ENCODE peak calls at places on chromosomes 13 and 19, in nine cellular contexts. W is iris pigment epithelial cell; Z is CD4-positive, CD25-positive, alpha-beta regulatory T cell; Q is iPS-NIHi11; A is tibial nerve; O is choroid plexus epithelial cell; R is astrocyte; C is Ammon's horn; J is fibroblast of mammary gland. U is an unnamed sample.

GRCh38 chr13:22936228-22936627 is 244.6 kb upstream of the SGCG start:
- DNase-seq in W (no peak), Z (no peak), Q (no peak), A (no peak), O (no peak), R (no peak), C (no peak), J (no peak), U (no peak)

GRCh38 chr13:32254416-32254815 is 60.7 kb downstream of the ZAR1L start:
- DNase-seq in W (no peak), Z (no peak), Q (no peak), A (no peak), O (no peak), R (no peak), C (no peak), J (no peak), U (no peak)

GRCh38 chr13:110187501-110188161 is 119.3 kb downstream of the COL4A1 start:
- DNase-seq in W (peak; percentile 71), Z (no peak), Q (no peak), A (no peak), O (peak; percentile 81), R (peak; percentile 86), C (no peak), J (peak; percentile 87), U (no peak)

GRCh38 chr19:1935484-1936208 is 5.3 kb upstream of the CSNK1G2 start:
- DNase-seq in W (peak; percentile 51), Z (no peak), Q (no peak), A (no peak), O (peak; percentile 57), R (peak; percentile 36), C (peak; percentile 60), J (peak; percentile 52), U (no peak)

GRCh38 chr19:43715776-43716175 is at the start of gene IRGC:
- DNase-seq in W (no peak), Z (no peak), Q (no peak), A (no peak), O (no peak), R (no peak), C (no peak), J (no peak), U (no peak)

GRCh38 chr19:29843180-29844051 is 31.6 kb downstream of the CCNE1 start:
- DNase-seq in W (no peak), Z (peak; percentile 19), Q (peak; percentile 57), A (no peak), O (peak; percentile 35), R (no peak), C (no peak), J (peak; percentile 38), U (no peak)

GRCh38 chr13:91722267-91722884 is 324.0 kb downstream of the GPC5 start:
- DNase-seq in W (peak; percentile 21), Z (peak; percentile 2), Q (peak; percentile 23), A (no peak), O (peak; percentile 52), R (peak; percentile 11), C (peak; percentile 17), J (peak; percentile 17), U (no peak)

GRCh38 chr13:112776354-112776753 is 86.5 kb downstream of the ATP11A start:
- DNase-seq in W (no peak), Z (no peak), Q (no peak), A (no peak), O (no peak), R (no peak), C (no peak), J (no peak), U (no peak)

GRCh38 chr19:12750851-12751250 is 740 bp upstream of the BEST2 start:
- DNase-seq in W (no peak), Z (no peak), Q (no peak), A (no peak), O (no peak), R (peak; percentile 37), C (no peak), J (peak; percentile 64), U (no peak)

GRCh38 chr19:55220525-55220924 is 8.0 kb downstream of the TMEM86B start:
- DNase-seq in W (no peak), Z (no peak), Q (peak; percentile 72), A (no peak), O (no peak), R (no peak), C (no peak), J (no peak), U (no peak)

GRCh38 chr13:45119469-45119989 is 781 bp upstream of the GTF2F2 start:
- DNase-seq in W (peak; percentile 67), Z (peak; percentile 77), Q (no peak), A (no peak), O (peak; percentile 68), R (peak; percentile 80), C (peak; percentile 64), J (peak; percentile 73), U (peak; percentile 19)

GRCh38 chr13:22325761-22326160 is 654.9 kb downstream of the FGF9 start:
- DNase-seq in W (no peak), Z (no peak), Q (peak; percentile 39), A (no peak), O (no peak), R (no peak), C (no peak), J (no peak), U (no peak)

GRCh38 chr13:97026759-97027555 is 32.7 kb upstream of the OXGR1 start:
- DNase-seq in W (no peak), Z (no peak), Q (no peak), A (no peak), O (no peak), R (no peak), C (no peak), J (peak; percentile 28), U (no peak)

GRCh38 chr13:112073245-112074138 is 6.5 kb downstream of the SOX1 start:
- DNase-seq in W (no peak), Z (no peak), Q (peak; percentile 72), A (no peak), O (no peak), R (no peak), C (no peak), J (no peak), U (peak; percentile 78)

GRCh38 chr13:112184261-112184660 is 117.3 kb downstream of the SOX1 start:
- DNase-seq in W (no peak), Z (no peak), Q (no peak), A (no peak), O (no peak), R (no peak), C (no peak), J (no peak), U (no peak)

GRCh38 chr19:3549816-3550215 is 7.6 kb downstream of the MFSD12 start:
- DNase-seq in W (no peak), Z (no peak), Q (no peak), A (no peak), O (no peak), R (no peak), C (no peak), J (no peak), U (no peak)

GRCh38 chr13:106484755-106485193 is 50.7 kb downstream of the EFNB2 start:
- DNase-seq in W (no peak), Z (no peak), Q (no peak), A (no peak), O (peak; percentile 69), R (no peak), C (peak; percentile 73), J (peak; percentile 33), U (no peak)

GRCh38 chr19:48405850-48406249 is 12.4 kb downstream of the GRIN2D start:
- DNase-seq in W (no peak), Z (no peak), Q (no peak), A (no peak), O (no peak), R (no peak), C (no peak), J (no peak), U (no peak)

GRCh38 chr19:30338066-30338465 is 34.1 kb upstream of the ZNF536 start:
- DNase-seq in W (no peak), Z (no peak), Q (no peak), A (no peak), O (no peak), R (no peak), C (no peak), J (no peak), U (no peak)

GRCh38 chr19:4539697-4540581 is at the start of gene LRG1:
- DNase-seq in W (peak; percentile 28), Z (no peak), Q (no peak), A (no peak), O (peak; percentile 63), R (no peak), C (no peak), J (no peak), U (no peak)

GRCh38 chr19:13143135-13143534 is 7.0 kb downstream of the STX10 start:
- DNase-seq in W (peak; percentile 92), Z (no peak), Q (no peak), A (no peak), O (peak; percentile 76), R (peak; percentile 90), C (no peak), J (peak; percentile 86), U (no peak)

GRCh38 chr19:19900124-19900523 is 622 bp upstream of the ZNF93 start:
- DNase-seq in W (peak; percentile 70), Z (no peak), Q (peak; percentile 14), A (no peak), O (peak; percentile 76), R (peak; percentile 88), C (no peak), J (peak; percentile 79), U (peak; percentile 79)

GRCh38 chr13:22883262-22883840 is 297.4 kb upstream of the SGCG start:
- DNase-seq in W (no peak), Z (no peak), Q (no peak), A (no peak), O (no peak), R (no peak), C (no peak), J (no peak), U (no peak)

GRCh38 chr13:48892311-48892710 is 83.4 kb upstream of the FNDC3A start:
- DNase-seq in W (peak; percentile 95), Z (no peak), Q (no peak), A (no peak), O (peak; percentile 92), R (peak; percentile 90), C (peak; percentile 52), J (peak; percentile 98), U (no peak)

GRCh38 chr13:111398715-111399299 is 78.4 kb downstream of the TEX29 start:
- DNase-seq in W (no peak), Z (no peak), Q (no peak), A (no peak), O (no peak), R (no peak), C (peak; percentile 29), J (peak; percentile 72), U (no peak)

GRCh38 chr13:42894765-42895181 is 97.3 kb downstream of the EPSTI1 start:
- DNase-seq in W (peak; percentile 93), Z (no peak), Q (no peak), A (no peak), O (peak; percentile 88), R (peak; percentile 4), C (no peak), J (peak; percentile 70), U (peak; percentile 54)

GRCh38 chr13:46475586-46475991 is 77.4 kb upstream of the LRCH1 start:
- DNase-seq in W (peak; percentile 30), Z (no peak), Q (no peak), A (no peak), O (peak; percentile 35), R (peak; percentile 32), C (peak; percentile 48), J (peak; percentile 89), U (peak; percentile 23)

U was measured in DMS79 treated with DMSO at 0.1 percent for 48 hours.